ENCODE peak calls at places on chromosomes 13 and 19, in five cellular contexts. N is A549, B is T-helper 9 cell, Z is spleen, C is NCI-H345. V is an unnamed sample.

GRCh38 chr19:1872807-1873523 is 9.6 kb upstream of the KLF16 start:
- DNase-seq in Z (peak; percentile 73), B (no peak), C (no peak), N (no peak), V (no peak)

GRCh38 chr13:36298535-36299068 is 988 bp upstream of the CCDC169 start:
- DNase-seq in B (no peak), Z (no peak), N (no peak), C (no peak), V (no peak)

GRCh38 chr13:100887729-100888151 is 213.1 kb upstream of the TMTC4 start:
- DNase-seq in B (no peak), Z (no peak), C (no peak), N (peak; percentile 24), V (no peak)

GRCh38 chr13:97384366-97384765 is 49.6 kb upstream of the RAP2A start:
- DNase-seq in B (no peak), C (no peak), Z (no peak), N (no peak), V (no peak)

GRCh38 chr19:21482863-21483276 is 22.5 kb upstream of the ZNF429 start:
- DNase-seq in Z (peak; percentile 88), B (peak; percentile 67), N (peak; percentile 12), C (no peak), V (peak; percentile 19)

GRCh38 chr19:6233827-6234511 is 45.8 kb downstream of the MLLT1 start:
- DNase-seq in C (no peak), B (no peak), N (no peak), Z (peak; percentile 89), V (no peak)

GRCh38 chr13:32887617-32888016 is 128.6 kb upstream of the KL start:
- DNase-seq in N (no peak), Z (no peak), B (no peak), C (no peak), V (no peak)

GRCh38 chr13:105336706-105337582 is 1198.5 kb downstream of the EFNB2 start:
- DNase-seq in N (no peak), Z (no peak), B (no peak), C (no peak), V (no peak)

GRCh38 chr19:17249887-17250548 is 4.3 kb upstream of the NR2F6 start:
- DNase-seq in Z (no peak), B (no peak), N (no peak), C (no peak), V (no peak)

GRCh38 chr13:106657104-106657503 is 89.2 kb upstream of the ARGLU1 start:
- DNase-seq in Z (no peak), B (no peak), N (no peak), C (no peak), V (no peak)

GRCh38 chr19:18541992-18542935 is 1.1 kb downstream of the FKBP8 start:
- DNase-seq in Z (no peak), C (no peak), B (peak; percentile 16), N (no peak), V (no peak)

GRCh38 chr19:38084196-38084595 is 139.8 kb downstream of the DPF1 start:
- DNase-seq in N (no peak), C (no peak), Z (no peak), B (no peak), V (no peak)

GRCh38 chr13:44402902-44403719 is 29.5 kb downstream of the SERP2 start:
- DNase-seq in N (no peak), B (no peak), Z (peak; percentile 23), C (peak; percentile 72), V (peak; percentile 1)

GRCh38 chr13:79659161-79659560 is 178.2 kb downstream of the NDFIP2 start:
- DNase-seq in Z (no peak), B (no peak), N (no peak), C (no peak), V (peak; percentile 8)

GRCh38 chr19:8611890-8612806 is 1.6 kb upstream of the ADAMTS10 start:
- DNase-seq in B (no peak), Z (no peak), C (no peak), N (peak; percentile 94), V (no peak)

GRCh38 chr19:31314849-31315620 is 34.2 kb downstream of the TSHZ3 start:
- DNase-seq in N (peak; percentile 20), B (no peak), Z (no peak), C (no peak), V (no peak)

GRCh38 chr19:17826508-17827056 is 5.3 kb upstream of the INSL3 start:
- DNase-seq in Z (no peak), B (no peak), N (no peak), C (no peak), V (no peak)

GRCh38 chr19:55179570-55180484 is at the start of gene SYT5:
- DNase-seq in C (peak; percentile 23), N (no peak), Z (peak; percentile 82), B (peak; percentile 58), V (no peak)

GRCh38 chr13:72504026-72504925 is 223.2 kb downstream of the MZT1 start:
- DNase-seq in C (no peak), N (no peak), B (no peak), Z (no peak), V (no peak)

GRCh38 chr13:110254751-110255553 is 52.0 kb downstream of the COL4A1 start:
- DNase-seq in Z (no peak), B (no peak), C (no peak), N (no peak), V (no peak)

GRCh38 chr19:31378404-31378803 is 29.2 kb upstream of the TSHZ3 start:
- DNase-seq in N (peak; percentile 18), B (no peak), Z (no peak), C (no peak), V (peak; percentile 85)